ENCODE peak calls at places on chromosomes 4 and X, in five cellular contexts. E is hepatocyte; U is breast epithelium; A is H9; K is CD4-positive, alpha-beta T cell. T is an unnamed sample.
A peak's percentile ranks its signal among the peaks of the same experiment; 100 is the strongest.

GRCh38 chr4:25697516-25697915 is 41.9 kb downstream of the SLC34A2 start:
- DNase-seq in K (no peak), E (no peak), U (no peak), A (no peak), T (no peak)

GRCh38 chrX:148611993-148612392 is 111.6 kb downstream of the AFF2 start:
- DNase-seq in U (no peak), E (no peak), A (no peak), K (no peak), T (no peak)

GRCh38 chr4:98963538-98964433 is 31.7 kb upstream of the METAP1 start:
- DNase-seq in U (no peak), K (no peak), A (no peak), E (no peak), T (no peak)

GRCh38 chr4:23001478-23001877 is 308.7 kb downstream of the GBA3 start:
- DNase-seq in K (no peak), A (no peak), U (no peak), E (no peak), T (no peak)

GRCh38 chrX:48475774-48476577 is at the start of gene FTSJ1:
- DNase-seq in A (peak; percentile 52), U (peak; percentile 76), K (peak; percentile 89), E (peak; percentile 83), T (peak; percentile 87)

GRCh38 chr4:95107635-95108034 is 349.9 kb downstream of the BMPR1B start:
- DNase-seq in K (no peak), A (no peak), E (peak; percentile 55), U (no peak), T (no peak)

GRCh38 chr4:83613994-83614393 is 78.1 kb downstream of the GPAT3 start:
- DNase-seq in A (no peak), E (no peak), K (no peak), U (no peak), T (no peak)

GRCh38 chr4:181618896-181619295 is 624.3 kb upstream of the TENM3 start:
- DNase-seq in A (peak; percentile 49), U (no peak), E (no peak), K (no peak), T (no peak)

GRCh38 chr4:184511156-184511555 is 36.8 kb upstream of the IRF2 start:
- DNase-seq in E (no peak), U (no peak), A (no peak), K (no peak), T (no peak)

GRCh38 chr4:7894098-7894676 is 45.5 kb downstream of the AFAP1 start:
- DNase-seq in U (no peak), A (no peak), E (no peak), K (no peak), T (no peak)

GRCh38 chrX:103378990-103379389 is 2.7 kb downstream of the BEX3 start:
- DNase-seq in K (no peak), E (no peak), A (no peak), U (no peak), T (no peak)

GRCh38 chr4:8409271-8410065 is 31.1 kb downstream of the ACOX3 start:
- DNase-seq in E (no peak), U (no peak), A (no peak), K (peak; percentile 38), T (no peak)

GRCh38 chrX:11665144-11666040 is at the start of gene ARHGAP6:
- DNase-seq in K (no peak), A (peak; percentile 62), U (no peak), E (peak; percentile 47), T (no peak)

GRCh38 chr4:140249351-140249750 is 95.4 kb upstream of the MAML3 start:
- DNase-seq in A (no peak), E (no peak), U (no peak), K (no peak), T (no peak)

GRCh38 chrX:5916945-5917344 is 311.7 kb downstream of the NLGN4X start:
- DNase-seq in A (no peak), K (no peak), E (no peak), U (no peak), T (no peak)

GRCh38 chr4:82811838-82812672 is 13.5 kb upstream of the SCD5 start:
- DNase-seq in E (no peak), K (no peak), U (no peak), A (no peak), T (no peak)

GRCh38 chr4:156972370-156972980 is 876 bp upstream of the PDGFC start:
- DNase-seq in K (no peak), U (no peak), A (no peak), E (peak; percentile 21), T (no peak)

GRCh38 chrX:122878269-122878668 is 305.8 kb upstream of the GRIA3 start:
- DNase-seq in U (no peak), A (no peak), E (no peak), K (no peak), T (no peak)

GRCh38 chrX:21153503-21153902 is 220.7 kb upstream of the CNKSR2 start:
- DNase-seq in U (no peak), E (peak; percentile 6), K (no peak), A (no peak), T (no peak)

GRCh38 chr4:17544205-17544604 is 29.2 kb downstream of the CLRN2 start:
- DNase-seq in K (no peak), E (peak; percentile 31), U (no peak), A (peak; percentile 41), T (no peak)

GRCh38 chr4:131499139-131499873 is 1649.8 kb upstream of the PCDH10 start:
- DNase-seq in E (peak; percentile 8), U (no peak), K (no peak), A (no peak), T (no peak)

GRCh38 chrX:150314186-150314585 is 48.9 kb upstream of the MAMLD1 start:
- DNase-seq in K (no peak), A (no peak), U (no peak), E (no peak), T (no peak)
- H3K27me3 ChIP-seq in K (no peaks in the 10 kb centered on the region), A (no peaks in the 10 kb centered on the region), U (no peaks in the 10 kb centered on the region), E (no peaks in the 10 kb centered on the region), T (no peaks in the 10 kb centered on the region)

GRCh38 chr4:16122225-16122624 is 38.4 kb upstream of the PROM1 start:
- DNase-seq in A (no peak), U (no peak), K (no peak), E (no peak), T (no peak)

GRCh38 chr4:16122784-16123183 is 39.0 kb upstream of the PROM1 start:
- DNase-seq in U (no peak), E (no peak), A (no peak), K (peak; percentile 3), T (no peak)

GRCh38 chr4:16125571-16126445 is 42.0 kb upstream of the PROM1 start:
- DNase-seq in E (no peak), K (no peak), U (no peak), A (no peak), T (no peak)

GRCh38 chr4:16123356-16124084 is 39.7 kb upstream of the PROM1 start:
- DNase-seq in K (no peak), A (no peak), U (no peak), E (no peak), T (no peak)

DNA sequence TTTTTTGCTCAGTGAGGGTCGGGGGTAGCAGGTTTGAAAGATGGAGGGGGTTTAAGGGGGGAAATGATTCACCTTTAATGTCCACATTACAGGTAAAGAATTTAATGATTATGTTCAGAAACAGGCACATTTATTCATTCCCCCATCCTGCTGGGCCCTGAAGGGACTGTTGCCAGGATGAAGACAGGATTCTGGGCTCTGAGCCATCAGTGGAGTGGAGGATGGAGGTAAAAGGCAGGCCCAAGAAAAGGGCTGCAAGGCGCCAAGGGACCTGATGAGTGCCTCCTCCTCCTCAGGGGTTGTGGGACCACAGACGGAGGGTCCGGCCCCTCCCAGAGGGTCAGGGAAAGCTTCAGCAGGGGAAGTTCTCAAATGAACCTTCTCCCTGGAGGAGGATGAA is 40.4 kb upstream of the PROM1 start:
- DNase-seq in K (no peak), E (no peak), A (no peak), U (no peak), T (no peak)
- H3K27me3 ChIP-seq in K (no peaks in the 10 kb centered on the region), E (no peaks in the 10 kb centered on the region), A (no peaks in the 10 kb centered on the region), U (no peaks in the 10 kb centered on the region), T (no peaks in the 10 kb centered on the region)

DNA sequence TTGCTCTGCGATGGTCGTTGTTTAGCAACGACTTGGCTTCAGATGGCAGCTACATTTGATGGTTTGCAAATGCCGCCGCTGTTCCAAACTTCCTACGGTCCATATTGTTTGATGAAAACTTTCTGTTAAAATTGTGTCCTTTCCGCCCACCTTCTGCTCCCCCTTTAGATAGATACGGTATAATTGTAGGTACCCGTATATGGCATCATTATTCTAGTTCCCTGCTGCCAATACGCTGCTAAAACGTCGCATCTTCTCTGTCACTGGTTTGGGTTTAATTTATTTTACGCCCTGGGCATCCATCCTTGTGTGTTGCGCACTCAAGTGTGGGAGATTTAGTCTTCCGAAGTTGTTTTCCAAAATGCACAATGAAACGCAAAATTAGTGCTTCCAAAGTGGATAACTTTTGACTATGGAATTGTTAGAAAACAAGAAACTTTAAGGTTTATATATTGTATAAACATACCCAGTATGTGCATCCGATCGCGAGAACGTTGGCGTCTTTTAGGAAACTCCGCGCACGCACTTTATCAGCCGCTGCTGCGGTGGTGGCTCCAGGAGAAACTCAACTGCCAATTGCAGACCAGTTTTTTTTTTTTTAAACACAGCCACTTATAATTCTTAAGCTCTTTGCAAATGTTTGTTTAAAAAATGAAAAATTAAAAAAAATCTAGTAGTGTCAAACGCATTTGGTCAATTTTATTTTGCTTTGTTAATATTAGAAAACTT is 1.7 kb downstream of the ATOH1 start:
- DNase-seq in E (no peak), A (no peak), K (no peak), U (no peak), T (no peak)
- H3K27me3 ChIP-seq in E (peaks cover 100% of the 10 kb centered on the region), A (peaks cover 45% of the 10 kb centered on the region), K (peaks cover 96% of the 10 kb centered on the region), U (no peaks in the 10 kb centered on the region), T (peaks cover 17% of the 10 kb centered on the region)

GRCh38 chrX:71953391-71953790 is 42.7 kb downstream of the NHSL2 start:
- DNase-seq in U (no peak), E (no peak), K (no peak), A (no peak), T (no peak)
- H3K27me3 ChIP-seq in U (no peaks in the 10 kb centered on the region), E (no peaks in the 10 kb centered on the region), K (no peaks in the 10 kb centered on the region), A (no peaks in the 10 kb centered on the region), T (peaks cover 6% of the 10 kb centered on the region)

GRCh38 chr4:145481942-145482208 is 222 bp downstream of the SMAD1 start:
- DNase-seq in K (no peak), A (no peak), U (no peak), E (no peak), T (no peak)
- H3K27me3 ChIP-seq in K (peaks cover 16% of the 10 kb centered on the region), A (no peaks in the 10 kb centered on the region), U (no peaks in the 10 kb centered on the region), E (no peaks in the 10 kb centered on the region), T (no peaks in the 10 kb centered on the region)

GRCh38 chr4:89674876-89675459 is 162.0 kb downstream of the SNCA start:
- DNase-seq in U (no peak), E (peak; percentile 7), K (no peak), A (no peak), T (no peak)
- H3K27me3 ChIP-seq in U (no peaks in the 10 kb centered on the region), E (no peaks in the 10 kb centered on the region), K (no peaks in the 10 kb centered on the region), A (no peaks in the 10 kb centered on the region), T (no peaks in the 10 kb centered on the region)